ENCODE peak calls at places on chromosomes 4 and X, in six cellular contexts. Z is nephron progenitor cell, A is fibroblast of lung, X is fibroblast of mammary gland, D is colonic mucosa, R is psoas muscle. W is an unnamed sample.

GRCh38 chr4:1216076-1216614 is 32.8 kb downstream of the CTBP1 start:
- DNase-seq in A (no peak), X (no peak), Z (no peak), D (no peak), R (no peak), W (no peak)

GRCh38 chr4:9969526-9970398 is 51.5 kb downstream of the SLC2A9 start:
- DNase-seq in A (peak; percentile 3), Z (no peak), X (no peak), R (no peak), D (no peak), W (no peak)

GRCh38 chr4:45094676-45095075 is 368.3 kb upstream of the GNPDA2 start:
- DNase-seq in Z (no peak), D (no peak), R (no peak), A (no peak), X (no peak), W (no peak)

GRCh38 chr4:52572936-52573485 is 86.1 kb downstream of the USP46 start:
- DNase-seq in D (no peak), X (peak; percentile 62), Z (no peak), A (peak; percentile 88), R (no peak), W (no peak)

GRCh38 chrX:125436855-125437254 is 117.2 kb downstream of the TEX13C start:
- DNase-seq in R (no peak), X (no peak), A (no peak), D (no peak), Z (peak; percentile 4), W (no peak)

GRCh38 chr4:117477925-117478324 is 392.5 kb upstream of the TRAM1L1 start:
- DNase-seq in A (no peak), X (no peak), Z (no peak), D (no peak), R (no peak), W (no peak)

GRCh38 chr4:139901516-139902327 is 236.1 kb downstream of the MGST2 start:
- DNase-seq in D (no peak), Z (no peak), A (peak; percentile 48), X (peak; percentile 54), R (no peak), W (no peak)

GRCh38 chr4:144597171-144597570 is 48.8 kb upstream of the HHIP start:
- DNase-seq in D (no peak), X (no peak), R (no peak), Z (no peak), A (no peak), W (no peak)

GRCh38 chr4:21507439-21507838 is 441.1 kb downstream of the KCNIP4 start:
- DNase-seq in A (peak; percentile 6), Z (no peak), R (no peak), X (peak; percentile 36), D (no peak), W (no peak)

GRCh38 chr4:186557486-186557885 is 2.1 kb upstream of the MTNR1A start:
- DNase-seq in X (peak; percentile 72), D (no peak), R (no peak), Z (peak; percentile 15), A (peak; percentile 50), W (no peak)

GRCh38 chr4:152258391-152258790 is 277.5 kb downstream of the FBXW7 start:
- DNase-seq in Z (no peak), D (no peak), R (no peak), X (no peak), A (no peak), W (no peak)

GRCh38 chr4:89847571-89848325 is 10.8 kb upstream of the SNCA start:
- DNase-seq in D (no peak), X (no peak), Z (peak; percentile 16), R (no peak), A (no peak), W (no peak)

GRCh38 chr4:153020460-153020859 is 84.3 kb downstream of the FHDC1 start:
- DNase-seq in R (no peak), X (no peak), Z (no peak), A (no peak), D (no peak), W (no peak)

GRCh38 chrX:69130448-69130847 is 34.8 kb downstream of the PJA1 start:
- DNase-seq in R (no peak), X (no peak), D (no peak), Z (no peak), A (no peak), W (no peak)

DNA sequence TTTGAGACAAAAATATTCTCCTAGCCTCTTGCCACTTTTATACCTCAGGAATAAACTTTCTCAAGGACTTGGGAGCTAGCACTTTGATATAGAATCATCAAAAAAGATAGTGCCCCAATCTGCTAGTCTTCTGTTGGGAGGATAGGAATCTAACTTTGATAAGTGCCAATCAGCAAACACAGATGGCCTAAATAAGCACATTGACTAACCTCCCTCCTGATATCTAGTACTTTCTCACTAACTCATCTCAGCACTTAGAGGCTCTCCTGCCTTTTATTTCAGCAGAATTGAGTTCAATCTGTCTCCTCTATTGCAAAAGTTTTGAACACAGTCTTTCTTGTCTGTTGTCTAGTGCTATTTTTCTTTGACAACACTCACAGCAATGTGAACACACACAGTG is 798.4 kb upstream of the FTHL17 start:
- DNase-seq in R (no peak), Z (no peak), A (no peak), X (no peak), D (no peak), W (no peak)
- TF ChIP-seq CTCF in R (no peak), Z (no peak), A (no peak), X (no peak), D (no peak), W (no peak)

GRCh38 chrX:119694601-119695534 is 1.9 kb upstream of the SEPTIN6 start:
- DNase-seq in Z (no peak), R (no peak), A (no peak), D (no peak), X (no peak), W (no peak)

GRCh38 chrX:119693996-119694451 is 1.1 kb upstream of the SEPTIN6 start:
- DNase-seq in Z (peak; percentile 33), A (no peak), R (no peak), D (no peak), X (no peak), W (no peak)

GRCh38 chrX:119695535-119696050 is 2.6 kb upstream of the SEPTIN6 start:
- DNase-seq in A (no peak), X (no peak), D (no peak), R (no peak), Z (no peak), W (no peak)

GRCh38 chrX:119696251-119696890 is 3.4 kb upstream of the SEPTIN6 start:
- DNase-seq in D (no peak), A (no peak), X (no peak), R (no peak), Z (no peak), W (no peak)

DNA sequence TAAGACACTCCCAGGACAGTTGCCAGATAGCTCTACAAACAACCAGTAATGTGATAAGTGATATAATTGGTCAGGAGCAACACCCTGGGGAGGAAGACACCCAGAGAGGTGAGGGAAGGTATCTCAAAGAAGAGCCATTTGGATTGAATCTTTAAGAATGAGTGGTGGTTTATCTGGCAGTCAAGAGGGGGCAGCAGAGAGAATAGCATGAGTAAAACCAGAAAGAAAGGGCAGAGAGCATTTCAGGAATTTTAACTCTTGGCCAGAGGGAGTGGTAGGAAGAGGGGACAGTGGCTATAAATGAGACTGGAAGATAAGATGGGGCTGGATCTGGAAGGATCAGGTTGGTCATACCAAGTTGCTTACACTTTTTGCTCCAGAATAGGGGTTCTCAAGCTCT is 5.9 kb upstream of the SEPTIN6 start:
- DNase-seq in Z (peak; percentile 26), A (peak; percentile 52), D (no peak), X (peak; percentile 73), R (no peak), W (no peak)
- TF ChIP-seq CTCF in Z (peak; percentile 48), A (peak; percentile 69), D (peak; percentile 49), X (peak; percentile 69), R (peak; percentile 41), W (peak; percentile 55)

GRCh38 chr4:120873554-120873953 is 49.0 kb downstream of the PRDM5 start:
- DNase-seq in Z (no peak), R (no peak), X (no peak), D (no peak), A (no peak), W (no peak)

GRCh38 chr4:120871173-120871572 is 51.4 kb downstream of the PRDM5 start:
- DNase-seq in A (no peak), X (no peak), R (no peak), D (no peak), Z (no peak), W (no peak)

GRCh38 chr4:120870279-120870673 is 52.2 kb downstream of the PRDM5 start:
- DNase-seq in D (peak; percentile 35), X (no peak), R (no peak), Z (no peak), A (no peak), W (no peak)

GRCh38 chr4:120865985-120866384 is 56.5 kb downstream of the PRDM5 start:
- DNase-seq in D (no peak), X (no peak), R (no peak), Z (peak; percentile 20), A (peak; percentile 53), W (no peak)

DNA sequence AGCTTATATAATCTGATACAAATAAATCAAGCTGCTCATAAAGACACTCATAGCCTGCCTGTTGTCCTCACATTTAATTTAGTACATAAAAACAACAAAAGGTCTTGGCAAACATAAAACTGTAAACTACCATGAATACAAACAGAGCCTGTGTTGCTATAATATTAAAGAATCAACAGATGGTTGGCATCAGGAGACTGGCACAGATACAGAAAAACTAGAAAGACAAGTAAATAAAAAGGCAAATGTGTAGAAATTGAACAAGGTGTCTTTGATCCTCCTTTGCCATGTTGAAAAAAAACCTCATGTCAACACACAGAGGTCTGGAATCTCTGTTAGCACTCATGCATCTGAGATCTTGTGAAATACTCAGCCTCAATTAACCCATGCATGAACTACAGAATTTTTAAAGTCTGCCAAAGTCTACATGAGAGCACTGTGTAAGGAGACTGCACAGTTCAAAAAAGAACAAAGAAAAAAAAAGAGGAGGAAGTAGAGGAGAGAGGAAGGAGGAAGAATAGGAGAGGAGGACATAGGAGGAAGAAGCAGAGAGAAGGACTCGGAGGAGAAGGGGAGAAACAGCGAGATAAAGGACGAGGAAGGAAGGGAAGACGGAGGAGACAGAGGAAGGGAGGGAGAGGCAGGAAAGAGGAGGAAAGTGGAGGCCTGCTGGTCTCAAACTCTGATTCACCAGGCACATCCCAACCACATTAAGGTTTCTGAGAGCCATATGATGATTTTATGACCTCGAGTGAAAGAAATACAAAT is 52.8 kb downstream of the PRDM5 start:
- DNase-seq in D (no peak), Z (no peak), A (no peak), X (peak; percentile 31), R (no peak), W (no peak)
- TF ChIP-seq CTCF in D (no peak), Z (no peak), A (no peak), X (no peak), R (no peak), W (no peak)

DNA sequence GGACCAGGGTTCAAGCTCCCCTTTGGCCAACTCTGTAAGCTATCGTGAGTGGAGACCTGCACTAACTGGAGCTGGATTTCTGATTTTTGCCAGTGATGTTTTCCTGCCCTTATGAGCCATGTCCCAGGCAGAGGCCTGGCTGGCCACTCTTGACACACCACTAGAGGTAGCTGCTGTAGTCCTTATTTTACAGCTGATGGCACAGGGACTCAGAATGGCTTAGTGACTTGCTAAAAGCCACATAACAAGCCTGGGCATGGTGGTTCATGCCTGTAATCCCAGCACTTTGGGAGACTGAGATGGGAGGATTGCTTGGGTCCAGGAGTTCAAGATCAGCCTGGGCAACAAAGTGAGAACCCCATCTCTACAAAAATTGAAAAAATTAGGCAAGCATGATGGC is 33.4 kb downstream of the CYTL1 start:
- DNase-seq in X (no peak), Z (no peak), D (no peak), R (no peak), A (peak; percentile 8), W (no peak)
- TF ChIP-seq CTCF in X (peak; percentile 34), Z (no peak), D (no peak), R (no peak), A (peak; percentile 20), W (no peak)

W was measured in CD8-positive, alpha-beta T cell.